ENCODE peak calls at places on chromosome X, in seven cellular contexts. One of them, this sample, is unnamed.

GRCh38 chrX:48826876-48827653 is 752 bp downstream of the ERAS start:
- DNase-seq in IMR-90: no peak
- DNase-seq in mesendoderm: no peak
- DNase-seq in H9: peak
- DNase-seq in neuronal stem cell: no peak
- DNase-seq in mesenchymal stem cell: no peak
- DNase-seq in H1: peak
- DNase-seq in this sample: no peak

GRCh38 chrX:10634681-10635161 is 14.3 kb upstream of the MID1 start:
- DNase-seq in IMR-90: peak
- DNase-seq in mesendoderm: peak
- DNase-seq in H9: no peak
- DNase-seq in neuronal stem cell: no peak
- DNase-seq in mesenchymal stem cell: peak
- DNase-seq in H1: no peak
- DNase-seq in this sample: peak

GRCh38 chrX:80354966-80355465 is 65.2 kb upstream of the TENT5D start:
- DNase-seq in IMR-90: no peak
- DNase-seq in mesendoderm: no peak
- DNase-seq in H9: no peak
- DNase-seq in neuronal stem cell: no peak
- DNase-seq in mesenchymal stem cell: no peak
- DNase-seq in H1: no peak
- DNase-seq in this sample: no peak

GRCh38 chrX:75155454-75155829 is 641 bp downstream of the ABCB7 start:
- DNase-seq in IMR-90: peak
- DNase-seq in mesendoderm: peak
- DNase-seq in H9: no peak
- DNase-seq in neuronal stem cell: no peak
- DNase-seq in mesenchymal stem cell: peak
- DNase-seq in H1: no peak
- DNase-seq in this sample: no peak

GRCh38 chrX:44330227-44330626 is 13.2 kb downstream of the EFHC2 start:
- DNase-seq in IMR-90: no peak
- DNase-seq in mesendoderm: no peak
- DNase-seq in H9: no peak
- DNase-seq in neuronal stem cell: no peak
- DNase-seq in mesenchymal stem cell: no peak
- DNase-seq in H1: no peak
- DNase-seq in this sample: peak

GRCh38 chrX:132740316-132741123 is 217.9 kb downstream of the HS6ST2 start:
- DNase-seq in IMR-90: no peak
- DNase-seq in mesendoderm: peak
- DNase-seq in H9: no peak
- DNase-seq in neuronal stem cell: peak
- DNase-seq in mesenchymal stem cell: peak
- DNase-seq in H1: no peak
- DNase-seq in this sample: no peak

GRCh38 chrX:19761554-19762295 is 125.7 kb downstream of the SH3KBP1 start:
- DNase-seq in IMR-90: no peak
- DNase-seq in mesendoderm: no peak
- DNase-seq in H9: no peak
- DNase-seq in neuronal stem cell: no peak
- DNase-seq in mesenchymal stem cell: no peak
- DNase-seq in H1: no peak
- DNase-seq in this sample: no peak

GRCh38 chrX:13119386-13119785 is 75.0 kb upstream of the FAM9C start:
- DNase-seq in IMR-90: peak
- DNase-seq in mesendoderm: no peak
- DNase-seq in H9: no peak
- DNase-seq in neuronal stem cell: no peak
- DNase-seq in mesenchymal stem cell: peak
- DNase-seq in H1: no peak
- DNase-seq in this sample: no peak

GRCh38 chrX:46200423-46200822 is 344.8 kb downstream of the ZNF674 start:
- DNase-seq in IMR-90: no peak
- DNase-seq in mesendoderm: no peak
- DNase-seq in H9: no peak
- DNase-seq in neuronal stem cell: no peak
- DNase-seq in mesenchymal stem cell: no peak
- DNase-seq in H1: no peak
- DNase-seq in this sample: no peak
- H3K18ac ChIP-seq in IMR-90: no peak
- H3K18ac ChIP-seq in mesendoderm: no peak
- H3K18ac ChIP-seq in H9: no peak
- H3K18ac ChIP-seq in neuronal stem cell: no peak
- H3K18ac ChIP-seq in mesenchymal stem cell: no peak
- H3K18ac ChIP-seq in H1: no peak
- H3K18ac ChIP-seq in this sample: no peak

GRCh38 chrX:101677028-101677427 is 17.4 kb upstream of the ARMCX2 start:
- DNase-seq in IMR-90: no peak
- DNase-seq in mesendoderm: no peak
- DNase-seq in H9: no peak
- DNase-seq in neuronal stem cell: no peak
- DNase-seq in mesenchymal stem cell: no peak
- DNase-seq in H1: no peak
- DNase-seq in this sample: no peak
- H3K4ac ChIP-seq in IMR-90: no peak
- H3K4ac ChIP-seq in mesendoderm: no peak
- H3K4ac ChIP-seq in H9: no peak
- H3K4ac ChIP-seq in neuronal stem cell: no peak
- H3K4ac ChIP-seq in mesenchymal stem cell: no peak
- H3K4ac ChIP-seq in H1: no peak
- H3K4ac ChIP-seq in this sample: no peak

DNA sequence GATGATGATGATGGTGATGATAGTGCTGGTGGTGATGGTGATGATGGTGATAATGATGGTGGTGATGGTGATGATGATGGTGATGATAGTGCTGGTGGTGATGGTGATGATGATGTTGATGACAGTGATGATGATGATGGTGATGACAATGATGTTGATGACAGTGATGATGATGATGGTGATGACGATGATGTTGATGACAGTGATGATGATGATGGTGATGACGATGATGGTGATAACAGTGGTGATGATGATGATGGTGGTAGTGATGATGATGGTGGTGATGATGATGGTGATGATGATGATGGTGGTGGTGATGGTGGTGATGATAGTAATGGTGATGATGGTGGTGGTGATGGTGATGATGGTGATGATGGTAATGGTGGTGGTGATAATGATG is 80.1 kb upstream of the MXRA5 start:
- DNase-seq in IMR-90: no peak
- DNase-seq in mesendoderm: no peak
- DNase-seq in H9: no peak
- DNase-seq in neuronal stem cell: no peak
- DNase-seq in mesenchymal stem cell: no peak
- DNase-seq in H1: no peak
- DNase-seq in this sample: no peak
- H3K18ac ChIP-seq in IMR-90: no peak
- H3K18ac ChIP-seq in mesendoderm: no peak
- H3K18ac ChIP-seq in H9: no peak
- H3K18ac ChIP-seq in neuronal stem cell: no peak
- H3K18ac ChIP-seq in mesenchymal stem cell: no peak
- H3K18ac ChIP-seq in H1: no peak
- H3K18ac ChIP-seq in this sample: no peak

GRCh38 chrX:153595859-153596857 is 2.8 kb downstream of the CCNQ start:
- DNase-seq in IMR-90: no peak
- DNase-seq in mesendoderm: no peak
- DNase-seq in H9: no peak
- DNase-seq in neuronal stem cell: no peak
- DNase-seq in mesenchymal stem cell: no peak
- DNase-seq in H1: no peak
- DNase-seq in this sample: no peak
- H3K4ac ChIP-seq in IMR-90: no peak
- H3K4ac ChIP-seq in mesendoderm: no peak
- H3K4ac ChIP-seq in H9: no peak
- H3K4ac ChIP-seq in neuronal stem cell: no peak
- H3K4ac ChIP-seq in mesenchymal stem cell: no peak
- H3K4ac ChIP-seq in H1: no peak
- H3K4ac ChIP-seq in this sample: no peak

DNA sequence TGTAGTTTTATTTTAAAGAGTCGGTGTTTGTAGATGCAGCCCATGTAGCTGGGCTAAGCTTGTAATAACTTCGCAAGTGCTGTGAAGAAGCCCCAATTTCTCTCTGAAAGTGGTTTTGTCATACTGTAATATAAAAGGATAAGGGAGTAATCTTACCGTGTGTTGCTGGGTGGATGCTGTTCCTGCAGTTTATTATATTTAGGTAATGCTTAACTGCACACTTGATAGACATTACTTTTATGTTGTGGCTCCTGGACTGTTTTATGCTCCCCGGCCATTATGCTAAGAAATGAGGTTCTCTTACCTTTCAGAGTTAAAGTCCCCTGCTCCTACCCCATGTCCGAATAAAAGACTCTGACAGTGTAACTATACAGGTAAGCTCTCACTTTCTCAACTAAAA is 789.4 kb downstream of the RPA4 start:
- DNase-seq in IMR-90: no peak
- DNase-seq in mesendoderm: no peak
- DNase-seq in H9: no peak
- DNase-seq in neuronal stem cell: no peak
- DNase-seq in mesenchymal stem cell: no peak
- DNase-seq in H1: no peak
- DNase-seq in this sample: no peak
- H3K18ac ChIP-seq in IMR-90: no peak
- H3K18ac ChIP-seq in mesendoderm: no peak
- H3K18ac ChIP-seq in H9: no peak
- H3K18ac ChIP-seq in neuronal stem cell: no peak
- H3K18ac ChIP-seq in mesenchymal stem cell: no peak
- H3K18ac ChIP-seq in H1: no peak
- H3K18ac ChIP-seq in this sample: no peak

GRCh38 chrX:97332963-97333362 is 449.3 kb downstream of the RPA4 start:
- DNase-seq in IMR-90: peak
- DNase-seq in mesendoderm: no peak
- DNase-seq in H9: no peak
- DNase-seq in neuronal stem cell: no peak
- DNase-seq in mesenchymal stem cell: peak
- DNase-seq in H1: no peak
- DNase-seq in this sample: no peak
- H3K4ac ChIP-seq in IMR-90: no peak
- H3K4ac ChIP-seq in mesendoderm: no peak
- H3K4ac ChIP-seq in H9: no peak
- H3K4ac ChIP-seq in neuronal stem cell: no peak
- H3K4ac ChIP-seq in mesenchymal stem cell: no peak
- H3K4ac ChIP-seq in H1: no peak
- H3K4ac ChIP-seq in this sample: no peak

GRCh38 chrX:139929876-139930275 is 3.0 kb downstream of the ATP11C start:
- DNase-seq in IMR-90: no peak
- DNase-seq in mesendoderm: no peak
- DNase-seq in H9: no peak
- DNase-seq in neuronal stem cell: no peak
- DNase-seq in mesenchymal stem cell: no peak
- DNase-seq in H1: no peak
- DNase-seq in this sample: no peak

GRCh38 chrX:139930923-139931645 is 1.8 kb downstream of the ATP11C start:
- DNase-seq in IMR-90: no peak
- DNase-seq in mesendoderm: peak
- DNase-seq in H9: no peak
- DNase-seq in neuronal stem cell: no peak
- DNase-seq in mesenchymal stem cell: peak
- DNase-seq in H1: no peak
- DNase-seq in this sample: no peak

GRCh38 chrX:139932901-139933796 is at the start of gene ATP11C:
- DNase-seq in IMR-90: peak
- DNase-seq in mesendoderm: peak
- DNase-seq in H9: peak
- DNase-seq in neuronal stem cell: peak
- DNase-seq in mesenchymal stem cell: peak
- DNase-seq in H1: peak
- DNase-seq in this sample: peak

GRCh38 chrX:139932077-139932900 is 564 bp downstream of the ATP11C start:
- DNase-seq in IMR-90: peak
- DNase-seq in mesendoderm: no peak
- DNase-seq in H9: no peak
- DNase-seq in neuronal stem cell: no peak
- DNase-seq in mesenchymal stem cell: peak
- DNase-seq in H1: no peak
- DNase-seq in this sample: peak

DNA sequence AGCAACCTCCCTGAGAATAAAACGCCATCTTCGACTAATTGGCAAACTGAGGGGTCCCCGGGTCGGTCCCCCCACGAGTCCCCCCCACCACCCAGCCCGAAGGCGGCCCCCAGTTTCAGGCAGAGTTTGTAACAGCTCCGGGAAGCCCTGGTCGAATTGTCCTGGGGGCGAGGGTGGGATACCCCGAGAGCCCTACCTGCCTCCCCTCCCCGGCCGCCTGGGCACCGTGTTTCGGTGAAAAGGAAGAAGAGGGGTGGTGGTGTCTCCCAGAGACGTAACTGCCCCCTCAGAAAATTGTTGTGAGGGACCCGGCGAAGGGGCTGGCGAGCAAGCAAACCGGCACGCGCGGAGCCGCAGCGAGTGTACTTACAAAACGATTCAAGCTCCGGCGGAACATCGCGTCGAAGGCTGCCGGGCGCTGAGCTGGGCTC is 1.2 kb downstream of the ATP11C start:
- DNase-seq in IMR-90: no peak
- DNase-seq in mesendoderm: no peak
- DNase-seq in H9: no peak
- DNase-seq in neuronal stem cell: no peak
- DNase-seq in mesenchymal stem cell: no peak
- DNase-seq in H1: no peak
- DNase-seq in this sample: no peak
- H3K18ac ChIP-seq in IMR-90: no peak
- H3K18ac ChIP-seq in mesendoderm: peak
- H3K18ac ChIP-seq in H9: no peak
- H3K18ac ChIP-seq in neuronal stem cell: peak
- H3K18ac ChIP-seq in mesenchymal stem cell: peak
- H3K18ac ChIP-seq in H1: no peak
- H3K18ac ChIP-seq in this sample: peak

GRCh38 chrX:128436397-128437103 is 384.3 kb upstream of the ACTRT1 start:
- DNase-seq in IMR-90: no peak
- DNase-seq in mesendoderm: no peak
- DNase-seq in H9: no peak
- DNase-seq in neuronal stem cell: no peak
- DNase-seq in mesenchymal stem cell: no peak
- DNase-seq in H1: no peak
- DNase-seq in this sample: no peak

GRCh38 chrX:128439159-128439558 is 387.0 kb upstream of the ACTRT1 start:
- DNase-seq in IMR-90: no peak
- DNase-seq in mesendoderm: no peak
- DNase-seq in H9: no peak
- DNase-seq in neuronal stem cell: no peak
- DNase-seq in mesenchymal stem cell: no peak
- DNase-seq in H1: no peak
- DNase-seq in this sample: no peak

GRCh38 chrX:128438082-128438481 is 385.9 kb upstream of the ACTRT1 start:
- DNase-seq in IMR-90: no peak
- DNase-seq in mesendoderm: no peak
- DNase-seq in H9: no peak
- DNase-seq in neuronal stem cell: no peak
- DNase-seq in mesenchymal stem cell: no peak
- DNase-seq in H1: no peak
- DNase-seq in this sample: no peak
- H3K4ac ChIP-seq in IMR-90: no peak
- H3K4ac ChIP-seq in mesendoderm: no peak
- H3K4ac ChIP-seq in H9: no peak
- H3K4ac ChIP-seq in neuronal stem cell: no peak
- H3K4ac ChIP-seq in mesenchymal stem cell: no peak
- H3K4ac ChIP-seq in H1: no peak
- H3K4ac ChIP-seq in this sample: no peak